ENCODE peak calls at places on chromosome 7, in six cellular contexts. P is IMR-90, N is H1, Y is ovary, K is HepG2, E is esophagus muscularis mucosa. H is an unnamed sample. For H3K9me3, the result is how much of the 10 kb centered on the place peaks cover.

GRCh38 chr7:69858471-69858870 is 260.2 kb downstream of the AUTS2 start:
- DNase-seq in P (no peak), N (no peak), Y (no peak), K (no peak), E (no peak), H (no peak)

GRCh38 chr7:51316262-51316665 is 345 bp downstream of the COBL start:
- DNase-seq in P (no peak), N (no peak), Y (peak), K (no peak), E (no peak), H (no peak)

GRCh38 chr7:2150445-2150815 is 82.3 kb downstream of the MAD1L1 start:
- DNase-seq in P (no peak), N (no peak), Y (no peak), K (no peak), E (no peak), H (no peak)

GRCh38 chr7:100951888-100952560 is 2.7 kb downstream of the MUC3A start:
- DNase-seq in P (no peak), N (no peak), Y (no peak), K (no peak), E (no peak), H (no peak)

GRCh38 chr7:46432666-46433065 is 511.6 kb upstream of the IGFBP3 start:
- DNase-seq in P (peak), N (no peak), Y (no peak), K (no peak), E (no peak), H (no peak)

GRCh38 chr7:34036972-34037792 is 131.8 kb downstream of the BMPER start:
- DNase-seq in P (no peak), N (no peak), Y (no peak), K (peak), E (no peak), H (no peak)

GRCh38 chr7:155490697-155491628 is 33.0 kb downstream of the EN2 start:
- DNase-seq in P (no peak), N (no peak), Y (peak), K (no peak), E (no peak), H (peak)

GRCh38 chr7:91784469-91784868 is 96.0 kb downstream of the MTERF1 start:
- DNase-seq in P (peak), N (no peak), Y (no peak), K (no peak), E (no peak), H (no peak)

GRCh38 chr7:101618207-101618839 is 10.8 kb downstream of the MYL10 start:
- DNase-seq in P (no peak), N (no peak), Y (no peak), K (no peak), E (no peak), H (no peak)

GRCh38 chr7:3032256-3032655 is 11.4 kb downstream of the CARD11 start:
- DNase-seq in P (no peak), N (no peak), Y (no peak), K (no peak), E (no peak), H (no peak)

GRCh38 chr7:52260046-52260665 is 775.3 kb upstream of the POM121L12 start:
- DNase-seq in P (no peak), N (peak), Y (no peak), K (no peak), E (no peak), H (no peak)

GRCh38 chr7:79930604-79931003 is 204.0 kb upstream of the GNAI1 start:
- DNase-seq in P (peak), N (no peak), Y (no peak), K (no peak), E (no peak), H (no peak)

GRCh38 chr7:148813890-148814289 is 70.2 kb downstream of the EZH2 start:
- DNase-seq in P (no peak), N (no peak), Y (no peak), K (no peak), E (no peak), H (no peak)

GRCh38 chr7:85750454-85750949 is 563.6 kb upstream of the SEMA3D start:
- DNase-seq in P (peak), N (peak), Y (no peak), K (peak), E (no peak), H (peak)

GRCh38 chr7:120052884-120053382 is 220.0 kb upstream of the KCND2 start:
- DNase-seq in P (peak), N (no peak), Y (peak), K (no peak), E (no peak), H (peak)

GRCh38 chr7:92611735-92612134 is 21.5 kb upstream of the FAM133B start:
- DNase-seq in P (no peak), N (no peak), Y (no peak), K (no peak), E (no peak), H (no peak)

GRCh38 chr7:106448992-106449859 is 164.4 kb upstream of the NAMPT start:
- DNase-seq in P (no peak), N (no peak), Y (no peak), K (no peak), E (no peak), H (no peak)

GRCh38 chr7:128947854-128948253 is 10.1 kb downstream of the IRF5 start:
- DNase-seq in P (peak), N (no peak), Y (no peak), K (no peak), E (no peak), H (peak)

GRCh38 chr7:31957756-31958155 is 112.5 kb downstream of the PDE1C start:
- DNase-seq in P (peak), N (no peak), Y (no peak), K (no peak), E (no peak), H (no peak)

GRCh38 chr7:11833431-11833830 is 1.4 kb upstream of the THSD7A start:
- DNase-seq in P (no peak), N (no peak), Y (no peak), K (no peak), E (no peak), H (no peak)

GRCh38 chr7:45039106-45039505 is 39.1 kb downstream of the CCM2 start:
- DNase-seq in P (no peak), N (no peak), Y (no peak), K (no peak), E (no peak), H (peak)

GRCh38 chr7:23721456-23721855 is 11.4 kb downstream of the STK31 start:
- DNase-seq in P (no peak), N (no peak), Y (no peak), K (no peak), E (no peak), H (no peak)

GRCh38 chr7:104209063-104209462 is 1.2 kb upstream of the ORC5 start:
- DNase-seq in P (no peak), N (no peak), Y (no peak), K (no peak), E (no peak), H (no peak)

GRCh38 chr7:33903770-33904679 is 1.3 kb upstream of the BMPER start:
- DNase-seq in P (peak), N (no peak), Y (peak), K (peak), E (no peak), H (peak)

GRCh38 chr7:139242741-139243281 is 11.8 kb downstream of the UBN2 start:
- DNase-seq in P (peak), N (no peak), Y (no peak), K (no peak), E (no peak), H (no peak)

GRCh38 chr7:137657476-137658193 is 189.1 kb downstream of the DGKI start:
- DNase-seq in P (no peak), N (no peak), Y (no peak), K (no peak), E (no peak), H (no peak)

GRCh38 chr7:82235710-82236109 is 207.9 kb downstream of the CACNA2D1 start:
- DNase-seq in P (peak), N (no peak), Y (no peak), K (no peak), E (no peak), H (no peak)

GRCh38 chr7:106598663-106599342 is 62.2 kb downstream of the CCDC71L start:
- DNase-seq in P (peak), N (peak), Y (no peak), K (peak), E (no peak), H (peak)

GRCh38 chr7:36583318-36583717 is 141.0 kb downstream of the AOAH start:
- DNase-seq in P (peak), N (no peak), Y (no peak), K (no peak), E (peak), H (no peak)

GRCh38 chr7:144830024-144830785 is 5.6 kb downstream of the TPK1 start:
- DNase-seq in P (no peak), N (no peak), Y (no peak), K (no peak), E (no peak), H (no peak)

GRCh38 chr7:130151591-130152269 is 53.5 kb downstream of the TMEM209 start:
- DNase-seq in P (peak), N (no peak), Y (no peak), K (no peak), E (no peak), H (no peak)

GRCh38 chr7:46811529-46811928 is 770.4 kb downstream of the TNS3 start:
- DNase-seq in P (peak), N (no peak), Y (peak), K (no peak), E (no peak), H (peak)

GRCh38 chr7:143259765-143260164 is 3.5 kb upstream of the GSTK1 start:
- DNase-seq in P (no peak), N (no peak), Y (no peak), K (peak), E (no peak), H (no peak)

GRCh38 chr7:41188163-41189130 is 514.4 kb downstream of the INHBA start:
- DNase-seq in P (peak), N (no peak), Y (no peak), K (no peak), E (no peak), H (no peak)

GRCh38 chr7:135853008-135853407 is 104.4 kb upstream of the FAM180A start:
- DNase-seq in P (no peak), N (no peak), Y (no peak), K (no peak), E (no peak), H (no peak)

DNA sequence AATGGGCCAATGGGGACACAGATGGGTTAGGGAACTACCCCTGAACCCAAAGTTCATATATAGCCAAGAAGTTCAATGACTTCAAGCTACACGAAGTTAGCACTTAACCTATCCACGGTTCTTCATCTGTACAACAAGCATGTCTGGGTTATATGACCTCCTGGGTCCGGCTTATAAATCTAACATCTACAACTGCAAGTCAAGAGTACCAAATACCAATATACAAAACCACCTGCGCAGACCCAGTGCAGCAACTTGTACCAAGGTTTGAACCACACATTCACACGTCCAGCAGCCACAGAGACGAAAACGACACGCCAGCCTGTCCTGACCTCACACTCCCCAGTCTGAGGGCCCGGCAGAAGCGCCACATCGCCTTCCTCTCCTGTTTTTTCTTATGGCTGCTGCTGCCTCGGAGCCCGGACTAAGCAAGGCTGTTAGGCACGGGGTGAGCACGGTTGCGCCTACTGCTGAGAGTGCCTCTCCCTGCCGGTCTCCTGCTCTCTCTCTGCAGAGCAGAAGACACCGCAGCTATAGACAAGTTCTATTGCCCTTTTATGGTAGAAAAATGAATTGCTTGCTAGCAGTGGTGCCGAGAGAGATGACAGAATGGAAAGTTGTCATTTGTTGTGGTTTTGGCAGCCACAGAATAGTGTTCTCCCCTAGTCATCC is 86.3 kb downstream of the RNF216 start:
- DNase-seq in P (peak), N (no peak), Y (no peak), K (no peak), E (no peak), H (no peak)
- TF ChIP-seq POLR2A in P (peak), N (no peak), Y (no peak), K (no peak), E (peak), H (peak)

GRCh38 chr7:159157714-159158113 is 13.0 kb upstream of the VIPR2 start:
- DNase-seq in P (no peak), N (no peak), Y (no peak), K (no peak), E (peak), H (no peak)
- H3K9me3 ChIP-seq in P (under half), N (under half), Y (under half), K (under half), E (under half), H (under half)

GRCh38 chr7:26675143-26675887 is 189.1 kb downstream of the SKAP2 start:
- DNase-seq in P (peak), N (no peak), Y (no peak), K (no peak), E (no peak), H (no peak)
- TF ChIP-seq POLR2A in P (no peak), N (no peak), Y (no peak), K (no peak), E (no peak), H (no peak)

GRCh38 chr7:153628825-153629224 is 423.4 kb upstream of the DPP6 start:
- DNase-seq in P (no peak), N (no peak), Y (no peak), K (no peak), E (no peak), H (no peak)
- H3K9me3 ChIP-seq in P (under half), N (under half), Y (under half), K (under half), E (under half), H (under half)